ENCODE peak calls at places on chromosomes 12 and 14, in five cellular contexts. O is HCT116, W is upper lobe of right lung, F is spleen, D is cardiac muscle cell. T is an unnamed sample. For H3K4me1, the result is how much of the 10 kb centered on the place peaks cover.

GRCh38 chr14:23481362-23481970 is 12.0 kb downstream of the NGDN start:
- DNase-seq in F (no peak), D (peak), O (no peak), W (no peak), T (no peak)

GRCh38 chr12:13339538-13339937 is 143.0 kb downstream of the EMP1 start:
- DNase-seq in F (no peak), W (no peak), O (peak), D (no peak), T (no peak)

GRCh38 chr12:31819427-31819826 is 90.6 kb upstream of the AMN1 start:
- DNase-seq in F (no peak), D (no peak), W (no peak), O (no peak), T (no peak)

GRCh38 chr14:67815573-67816235 is 686 bp downstream of the ZFYVE26 start:
- DNase-seq in W (no peak), F (no peak), D (peak), O (no peak), T (no peak)

GRCh38 chr14:104693482-104694431 is 4.3 kb downstream of the INF2 start:
- DNase-seq in W (no peak), D (no peak), F (no peak), O (no peak), T (no peak)

GRCh38 chr14:58082491-58083098 is 69.4 kb downstream of the ARMH4 start:
- DNase-seq in F (no peak), W (no peak), O (peak), D (no peak), T (no peak)

GRCh38 chr12:131758016-131758739 is 47.3 kb downstream of the SFSWAP start:
- DNase-seq in D (no peak), F (no peak), W (no peak), O (no peak), T (no peak)

GRCh38 chr14:75267141-75267601 is 11.5 kb upstream of the FOS start:
- DNase-seq in W (no peak), D (no peak), O (no peak), F (no peak), T (no peak)

GRCh38 chr12:132647858-132648257 is 29.3 kb downstream of the P2RX2 start:
- DNase-seq in F (peak), W (no peak), D (no peak), O (no peak), T (no peak)

GRCh38 chr12:6699989-6700645 is 498 bp downstream of the PIANP start:
- DNase-seq in F (peak), D (peak), O (no peak), W (peak), T (peak)

GRCh38 chr12:105278043-105278697 is 42.2 kb upstream of the APPL2 start:
- DNase-seq in D (no peak), W (no peak), F (no peak), O (no peak), T (no peak)

GRCh38 chr12:12539411-12539810 is 23.3 kb downstream of the DUSP16 start:
- DNase-seq in W (no peak), D (no peak), F (no peak), O (no peak), T (no peak)

GRCh38 chr12:27498761-27499160 is 25.2 kb upstream of the PPFIBP1 start:
- DNase-seq in O (no peak), D (no peak), F (no peak), W (no peak), T (no peak)

GRCh38 chr12:27824126-27824842 is 44.2 kb upstream of the MANSC4 start:
- DNase-seq in F (no peak), D (no peak), W (no peak), O (no peak), T (no peak)

GRCh38 chr14:96682401-96682800 is 114.8 kb upstream of the VRK1 start:
- DNase-seq in O (no peak), D (no peak), F (no peak), W (no peak), T (no peak)

GRCh38 chr14:26394114-26394855 is 203.5 kb downstream of the NOVA1 start:
- DNase-seq in O (no peak), W (no peak), D (peak), F (no peak), T (no peak)

GRCh38 chr12:66164349-66164821 is 5.4 kb downstream of the TMBIM4 start:
- DNase-seq in F (no peak), O (no peak), W (no peak), D (no peak), T (no peak)

GRCh38 chr14:47040490-47040889 is 388.9 kb upstream of the RPL10L start:
- DNase-seq in F (no peak), O (peak), D (peak), W (no peak), T (no peak)

GRCh38 chr14:55921516-55921915 is 196.7 kb upstream of the PELI2 start:
- DNase-seq in F (no peak), D (no peak), O (no peak), W (no peak), T (no peak)

GRCh38 chr14:105430535-105430934 is 10.9 kb downstream of the MTA1 start:
- DNase-seq in D (no peak), F (no peak), W (no peak), O (peak), T (no peak)

GRCh38 chr14:52553671-52554575 is 1.3 kb downstream of the GPR137C start:
- DNase-seq in F (peak), D (peak), O (peak), W (peak), T (peak)

GRCh38 chr14:52551205-52551604 is 1.1 kb downstream of the TXNDC16 start:
- DNase-seq in D (no peak), F (no peak), W (no peak), O (no peak), T (no peak)

GRCh38 chr14:52552063-52552988 is at the start of the genes GPR137C and TXNDC16:
- DNase-seq in F (peak), D (peak), W (peak), O (peak), T (peak)

GRCh38 chr14:52551696-52552062 is 626 bp downstream of the TXNDC16 start:
- DNase-seq in F (no peak), D (peak), W (no peak), O (no peak), T (no peak)

GRCh38 chr14:52553002-52553670 is 500 bp downstream of the GPR137C start:
- DNase-seq in D (peak), O (no peak), W (peak), F (peak), T (peak)
- H3K4me1 ChIP-seq in D (under half), O (under half), W (under half), F (under half), T (under half)

DNA sequence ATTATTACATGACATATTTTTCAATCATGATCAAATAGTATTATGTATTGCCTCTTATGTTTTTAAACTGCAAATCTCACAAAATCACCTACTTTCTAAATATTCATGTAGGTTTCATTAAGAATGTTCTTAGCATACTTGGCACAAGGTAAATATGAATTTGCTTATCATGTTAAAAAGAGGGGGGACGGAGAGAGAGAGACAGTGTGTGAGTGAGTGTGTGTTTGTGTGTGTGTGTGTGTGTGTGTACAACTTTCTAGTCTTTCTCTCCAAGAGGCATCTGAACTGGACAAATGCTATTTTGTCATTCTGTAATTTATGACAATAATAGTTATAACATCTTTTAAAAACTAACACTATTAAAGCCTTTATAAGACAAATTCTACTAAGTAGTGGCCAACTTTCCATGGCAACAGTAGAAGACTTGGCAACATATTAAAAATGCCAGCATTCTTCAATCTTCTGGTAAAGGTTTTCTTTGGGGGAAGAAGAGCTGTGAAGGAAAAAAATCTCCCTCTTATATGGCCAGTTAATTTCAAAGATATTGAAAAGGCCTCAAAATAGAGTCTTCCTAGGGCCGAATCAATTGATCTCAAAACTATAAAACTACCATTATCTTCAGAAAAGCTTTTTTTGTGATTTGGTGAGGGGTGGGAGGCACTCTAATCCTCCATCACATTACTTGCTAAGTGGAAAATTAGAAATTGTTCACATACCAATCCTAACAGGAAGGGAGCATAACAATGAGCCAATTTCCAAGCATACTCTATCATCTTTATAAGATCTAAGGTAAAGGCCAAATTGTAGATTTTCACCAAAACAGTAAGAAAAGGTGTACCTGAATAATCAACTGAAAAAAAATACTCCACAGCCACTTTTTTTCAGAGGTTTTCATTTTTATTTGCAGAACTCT is 28.2 kb downstream of the CDK17 start:
- DNase-seq in W (no peak), D (no peak), O (no peak), F (no peak), T (no peak)
- H3K4me1 ChIP-seq in W (half or more), D (under half), O (under half), F (half or more), T (half or more)

GRCh38 chr12:93134175-93134574 is 205.1 kb upstream of the EEA1 start:
- DNase-seq in W (no peak), D (no peak), F (no peak), O (no peak), T (no peak)

GRCh38 chr12:93134893-93135285 is 205.8 kb upstream of the EEA1 start:
- DNase-seq in W (no peak), D (no peak), O (no peak), F (no peak), T (no peak)

GRCh38 chr12:93135286-93136239 is 206.5 kb upstream of the EEA1 start:
- DNase-seq in O (no peak), F (no peak), D (no peak), W (no peak), T (no peak)

GRCh38 chr12:93137656-93138612 is 208.8 kb upstream of the EEA1 start:
- DNase-seq in F (no peak), D (no peak), W (no peak), O (peak), T (no peak)

GRCh38 chr12:93136243-93137015 is 207.3 kb upstream of the EEA1 start:
- DNase-seq in W (no peak), D (no peak), F (no peak), O (no peak), T (no peak)
- H3K4me1 ChIP-seq in W (under half), D (under half), F (under half), O (under half), T (under half)

GRCh38 chr14:54774824-54775223 is 127.8 kb downstream of the GCH1 start:
- DNase-seq in O (no peak), W (no peak), D (no peak), F (no peak), T (no peak)

GRCh38 chr14:54778618-54779017 is 124.0 kb downstream of the GCH1 start:
- DNase-seq in W (no peak), D (no peak), F (no peak), O (no peak), T (no peak)

GRCh38 chr14:54775486-54776100 is 127.0 kb downstream of the GCH1 start:
- DNase-seq in W (no peak), F (no peak), D (no peak), O (no peak), T (no peak)

GRCh38 chr14:54777395-54777794 is 125.2 kb downstream of the GCH1 start:
- DNase-seq in D (no peak), O (no peak), F (no peak), W (no peak), T (no peak)

DNA sequence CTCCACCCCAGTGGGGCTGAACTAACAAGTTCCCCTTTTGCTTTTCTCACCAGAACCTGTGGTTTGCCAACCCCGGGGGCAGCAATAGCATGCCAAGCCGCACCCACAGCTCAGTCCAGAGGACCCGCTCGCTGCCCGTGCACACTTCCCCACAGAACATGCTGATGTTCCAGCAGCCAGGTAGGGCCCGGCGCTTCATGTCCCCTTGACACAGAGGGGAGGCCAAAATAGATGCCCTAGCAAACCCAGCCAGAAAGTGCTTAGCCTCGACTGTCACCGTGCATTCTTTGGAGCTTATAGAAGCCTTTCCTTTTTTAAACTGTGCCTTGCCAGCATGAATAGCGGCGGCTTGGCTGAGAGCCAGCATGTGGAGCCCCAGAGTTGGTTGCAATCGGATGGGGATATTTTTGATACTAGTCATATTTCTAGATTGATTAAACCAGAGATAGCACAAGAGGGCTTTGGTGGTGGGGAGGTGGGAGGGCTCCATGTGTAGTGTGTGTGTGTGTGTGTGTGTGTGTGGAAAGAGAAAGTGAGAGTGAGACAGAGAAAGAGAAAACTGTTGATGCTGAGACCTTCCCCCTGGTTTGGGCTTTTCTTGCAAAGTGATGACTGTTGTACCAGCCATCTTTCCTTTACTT is 126.1 kb downstream of the GCH1 start:
- DNase-seq in O (no peak), W (peak), F (peak), D (peak), T (peak)
- H3K4me1 ChIP-seq in O (under half), W (under half), F (under half), D (under half), T (under half)

DNA sequence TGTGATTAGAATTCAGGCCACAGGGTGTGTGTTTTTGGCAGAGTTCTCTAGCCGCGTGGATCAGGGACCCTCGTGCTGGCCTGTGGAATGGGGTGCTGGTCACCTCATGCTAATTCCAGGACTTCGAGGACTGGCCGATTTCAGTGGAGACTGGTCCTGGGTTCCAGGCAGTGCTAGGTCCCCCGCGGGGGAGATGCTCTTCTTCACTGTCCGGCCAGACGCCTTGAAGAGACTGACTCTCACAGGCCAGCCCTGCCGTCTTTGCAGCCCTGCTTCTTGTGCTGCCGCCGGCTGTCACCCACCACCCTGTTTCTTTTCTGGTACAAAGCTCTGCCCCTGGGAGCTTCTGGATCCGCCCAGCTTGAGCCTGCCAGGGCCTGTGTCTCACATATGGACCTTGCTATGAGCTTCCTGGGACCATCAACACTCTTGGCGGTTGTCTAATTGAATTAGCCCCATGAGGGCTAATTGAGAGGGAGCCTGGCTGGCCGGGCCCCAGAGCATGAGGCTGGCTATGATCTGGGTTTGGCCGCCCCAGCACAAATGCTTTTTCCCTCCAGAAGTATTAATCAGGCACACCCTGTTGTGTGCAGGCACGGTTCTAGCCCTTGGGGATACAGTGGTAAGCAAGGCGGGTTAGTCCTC is 8.2 kb downstream of the MLXIP start:
- DNase-seq in W (peak), F (no peak), D (no peak), O (no peak), T (no peak)
- H3K4me1 ChIP-seq in W (half or more), F (half or more), D (under half), O (under half), T (half or more)